ENCODE peak calls at places on chromosome 6, in six cellular contexts. W, K, I, V, S and Z are unnamed samples.

GRCh38 chr6:6679633-6680032 is 91.1 kb downstream of the LY86 start:
- DNase-seq in K (no peak), I (no peak), W (no peak), S (no peak), V (no peak), Z (no peak)

GRCh38 chr6:71419217-71419953 is 130.8 kb downstream of the OGFRL1 start:
- DNase-seq in V (no peak), I (no peak), W (no peak), S (peak; percentile 44), K (no peak), Z (no peak)

GRCh38 chr6:75818061-75818855 is 69.2 kb downstream of the MYO6 start:
- DNase-seq in S (no peak), I (no peak), W (peak; percentile 12), K (no peak), V (no peak), Z (no peak)

GRCh38 chr6:148746363-148747144 is at the start of gene UST:
- DNase-seq in I (peak; percentile 76), K (peak; percentile 48), W (peak; percentile 96), S (peak; percentile 60), V (peak; percentile 82), Z (no peak)

GRCh38 chr6:144066745-144067484 is 28.5 kb downstream of the SF3B5 start:
- DNase-seq in W (no peak), S (no peak), I (no peak), V (peak; percentile 68), K (no peak), Z (no peak)

GRCh38 chr6:29146154-29146553 is 24.6 kb upstream of the OR2J2 start:
- DNase-seq in V (no peak), S (no peak), W (no peak), K (no peak), I (no peak), Z (no peak)

GRCh38 chr6:72636786-72637185 is 14.9 kb downstream of the KCNQ5 start:
- DNase-seq in I (no peak), W (no peak), S (no peak), K (no peak), V (no peak), Z (no peak)

GRCh38 chr6:44003345-44004061 is 123.7 kb downstream of the MRPL14 start:
- DNase-seq in V (peak; percentile 75), I (no peak), K (no peak), W (no peak), S (no peak), Z (no peak)

GRCh38 chr6:33607784-33608161 is 13.3 kb upstream of the ITPR3 start:
- DNase-seq in I (no peak), K (no peak), S (no peak), W (no peak), V (peak; percentile 73), Z (no peak)

GRCh38 chr6:119313937-119314893 is 35.3 kb downstream of the MAN1A1 start:
- DNase-seq in V (no peak), K (no peak), S (no peak), W (no peak), I (no peak), Z (no peak)

GRCh38 chr6:39892490-39893129 is 41.7 kb downstream of the MOCS1 start:
- DNase-seq in I (peak; percentile 10), V (peak; percentile 61), W (peak; percentile 86), S (peak; percentile 73), K (peak; percentile 60), Z (no peak)

GRCh38 chr6:25014806-25015560 is 79.2 kb upstream of the RIPOR2 start:
- DNase-seq in I (no peak), W (peak; percentile 93), S (no peak), V (no peak), K (no peak), Z (no peak)

GRCh38 chr6:134706806-134707205 is 243.1 kb downstream of the ALDH8A1 start:
- DNase-seq in I (no peak), V (no peak), K (no peak), S (no peak), W (no peak), Z (no peak)

GRCh38 chr6:106512958-106513480 is 116.3 kb downstream of the RTN4IP1 start:
- DNase-seq in S (no peak), K (no peak), W (no peak), V (peak; percentile 40), I (no peak), Z (no peak)

GRCh38 chr6:106513813-106514212 is 115.5 kb downstream of the RTN4IP1 start:
- DNase-seq in W (no peak), S (no peak), I (no peak), V (peak; percentile 15), K (no peak), Z (no peak)

GRCh38 chr6:106511274-106512047 is 117.8 kb downstream of the RTN4IP1 start:
- DNase-seq in I (no peak), W (no peak), V (peak; percentile 55), S (peak; percentile 28), K (no peak), Z (no peak)

GRCh38 chr6:106510090-106510970 is 119.0 kb downstream of the RTN4IP1 start:
- DNase-seq in K (no peak), V (peak; percentile 75), I (no peak), W (peak; percentile 54), S (peak; percentile 53), Z (peak; percentile 35)

DNA sequence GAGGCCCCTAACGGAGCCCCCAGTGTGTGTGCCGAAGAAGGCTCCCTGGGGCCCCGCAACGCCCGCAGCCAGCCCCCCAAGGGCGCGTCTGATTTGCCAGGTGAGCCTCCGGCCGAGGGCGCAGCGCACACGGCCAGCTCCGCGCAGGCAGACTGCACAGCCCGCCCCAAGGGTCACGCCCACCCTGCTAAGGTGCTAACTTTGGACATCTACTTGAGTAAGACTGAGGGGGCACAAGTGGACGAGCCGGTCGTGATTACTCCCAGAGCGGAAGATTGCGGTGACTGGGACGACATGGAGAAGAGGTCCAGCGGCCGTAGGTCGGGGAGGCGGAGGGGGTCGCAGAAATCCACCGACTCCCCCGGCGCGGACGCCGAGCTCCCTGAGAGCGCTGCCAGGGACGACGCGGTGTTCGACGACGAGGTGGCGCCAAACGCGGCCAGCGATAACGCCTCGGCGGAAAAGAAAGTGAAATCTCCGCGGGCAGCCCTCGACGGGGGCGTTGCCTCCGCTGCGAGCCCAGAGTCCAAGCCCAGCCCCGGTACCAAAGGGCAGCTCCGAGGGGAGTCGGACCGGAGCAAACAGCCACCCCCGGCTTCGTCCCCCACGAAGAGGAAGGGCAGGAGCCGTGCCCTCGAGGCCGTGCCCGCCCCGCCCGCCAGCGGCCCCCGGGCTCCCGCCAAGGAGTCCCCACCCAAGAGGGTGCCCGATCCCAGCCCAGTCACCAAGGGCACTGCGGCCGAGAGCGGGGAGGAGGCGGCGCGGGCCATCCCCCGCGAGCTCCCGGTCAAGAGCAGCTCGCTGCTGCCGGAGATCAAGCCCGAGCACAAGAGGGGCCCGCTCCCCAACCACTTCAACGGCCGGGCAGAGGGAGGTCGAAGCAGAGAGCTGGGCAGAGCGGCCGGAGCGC is 117.0 kb downstream of the RTN4IP1 start:
- DNase-seq in K (peak; percentile 27), I (no peak), V (peak; percentile 82), W (no peak), S (peak; percentile 43), Z (no peak)
- TF ChIP-seq CTCF in K (peak; percentile 30), I (peak; percentile 35), V (peak; percentile 67), W (peak; percentile 44), S (no peak), Z (peak; percentile 18)

GRCh38 chr6:159125014-159125609 is 44.1 kb upstream of the FNDC1 start:
- DNase-seq in I (no peak), S (no peak), K (no peak), V (no peak), W (no peak), Z (no peak)
- TF ChIP-seq CTCF in I (no peak), S (peak; percentile 40), K (peak; percentile 33), V (no peak), W (peak; percentile 59), Z (no peak)

GRCh38 chr6:42762338-42762929 is 16.5 kb upstream of the TBCC start:
- DNase-seq in W (no peak), K (no peak), V (no peak), I (no peak), S (no peak), Z (no peak)

GRCh38 chr6:42762950-42763349 is 17.0 kb upstream of the TBCC start:
- DNase-seq in S (no peak), K (no peak), I (no peak), W (no peak), V (no peak), Z (peak; percentile 58)

GRCh38 chr6:42756713-42757112 is 10.8 kb upstream of the TBCC start:
- DNase-seq in V (no peak), W (no peak), I (no peak), K (no peak), S (no peak), Z (no peak)

GRCh38 chr6:42761287-42762067 is 15.6 kb upstream of the TBCC start:
- DNase-seq in I (no peak), K (no peak), W (no peak), S (no peak), V (no peak), Z (no peak)

DNA sequence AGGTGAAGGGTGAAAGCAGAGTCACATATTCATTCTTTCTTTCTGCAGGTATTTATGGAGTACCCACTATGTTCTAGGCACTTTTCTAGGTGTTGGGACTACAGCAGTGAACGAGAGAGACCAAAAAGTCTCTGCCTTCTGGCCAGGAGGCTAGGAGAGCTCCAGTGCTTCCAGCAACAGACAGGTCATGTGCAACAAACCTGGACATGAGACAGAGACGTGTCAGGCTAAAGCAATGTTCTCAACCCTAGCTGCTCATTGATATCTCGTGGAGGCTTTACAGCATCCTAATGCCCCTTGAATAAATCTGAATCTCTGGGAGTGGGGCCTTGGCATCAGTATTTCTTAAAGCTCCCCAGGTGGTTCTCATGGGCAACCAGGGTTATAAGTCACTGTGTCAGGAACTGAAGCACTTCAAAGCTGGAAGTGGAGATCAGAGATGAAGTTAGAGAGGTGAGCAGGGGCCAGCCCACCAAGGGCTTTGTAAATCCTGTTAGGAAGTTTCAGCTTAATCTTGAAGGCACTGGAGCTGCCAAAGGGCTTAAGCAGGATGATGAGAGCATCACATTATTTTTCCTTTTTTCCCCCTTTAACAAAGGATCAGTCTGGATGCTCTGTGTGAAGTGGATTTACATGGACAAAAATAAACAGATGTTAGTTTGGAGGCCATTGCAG is 13.0 kb upstream of the TBCC start:
- DNase-seq in W (no peak), S (no peak), K (no peak), I (no peak), V (no peak), Z (no peak)
- TF ChIP-seq CTCF in W (no peak), S (no peak), K (no peak), I (no peak), V (no peak), Z (no peak)

GRCh38 chr6:112433457-112433856 is 86.3 kb downstream of the RFPL4B start:
- DNase-seq in W (no peak), S (no peak), K (no peak), V (no peak), I (no peak), Z (no peak)

GRCh38 chr6:112431803-112432202 is 84.7 kb downstream of the RFPL4B start:
- DNase-seq in K (no peak), V (no peak), I (no peak), S (no peak), W (no peak), Z (no peak)

GRCh38 chr6:112432853-112433252 is 85.7 kb downstream of the RFPL4B start:
- DNase-seq in K (no peak), W (no peak), I (no peak), S (no peak), V (no peak), Z (no peak)

GRCh38 chr6:112428477-112428876 is 81.3 kb downstream of the RFPL4B start:
- DNase-seq in V (no peak), K (no peak), W (no peak), I (no peak), S (no peak), Z (no peak)

DNA sequence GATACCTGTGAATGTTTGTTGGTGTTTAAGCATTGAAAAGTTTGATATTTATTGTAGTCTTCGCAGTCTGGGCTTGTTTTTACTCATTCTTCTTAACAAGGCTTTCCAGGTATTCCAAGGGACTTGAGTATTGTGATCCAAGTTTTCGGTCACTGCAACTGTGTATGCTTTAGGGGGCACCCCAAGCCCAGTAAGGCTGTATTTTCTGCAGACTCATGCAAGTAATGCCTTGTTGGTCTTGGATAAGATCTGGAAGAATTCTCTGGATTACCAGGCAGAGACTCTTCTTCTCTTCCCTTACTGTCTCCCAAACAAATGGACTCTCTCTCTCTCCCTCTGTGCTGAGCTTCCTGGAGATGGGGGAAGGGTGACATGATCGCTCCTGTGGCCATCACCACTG is 82.1 kb downstream of the RFPL4B start:
- DNase-seq in W (peak; percentile 64), I (no peak), K (no peak), S (no peak), V (no peak), Z (no peak)
- TF ChIP-seq CTCF in W (peak; percentile 55), I (peak; percentile 19), K (peak; percentile 37), S (no peak), V (no peak), Z (peak; percentile 34)